ENCODE peak calls at places on chromosomes 6 and 20, in ten cellular contexts. D is Right ventricle myocardium superior; O is suprapubic skin; G is HEK293T; N is H4; Y is SW480; K is NCI-H1105; C is CD4-positive, alpha-beta memory T cell; I is stimulated activated naive CD8-positive, alpha-beta T cell treated with anti-CD3 and anti-CD28 coated beads, Interleukin-15, Interleukin-2, amounts not matched to agents 100 U/mL and 50 U/mL, for 24 hours; P is GM04504. U is an unnamed sample.

GRCh38 chr20:14604143-14604542 is 266.7 kb upstream of the FLRT3 start:
- DNase-seq in D (no peak), O (no peak), G (no peak), N (no peak), Y (no peak), K (no peak), C (no peak), I (no peak), P (no peak), U (no peak)

GRCh38 chr6:160386869-160387518 is 38.8 kb downstream of the SLC22A3 start:
- DNase-seq in D (no peak), O (no peak), G (no peak), N (peak; percentile 24), Y (peak; percentile 26), K (no peak), C (no peak), I (no peak), P (no peak), U (no peak)

GRCh38 chr20:5061209-5061608 is 58.5 kb downstream of the PCNA start:
- DNase-seq in D (no peak), O (no peak), G (no peak), N (peak; percentile 39), Y (peak; percentile 91), K (no peak), C (no peak), I (no peak), P (no peak), U (no peak)

GRCh38 chr6:26358511-26358981 is 6.5 kb upstream of the BTN3A2 start:
- DNase-seq in D (no peak), O (no peak), G (no peak), N (no peak), Y (no peak), K (no peak), C (no peak), I (no peak), P (no peak), U (peak; percentile 76)

GRCh38 chr6:3540980-3541379 is 84.1 kb upstream of the SLC22A23 start:
- DNase-seq in D (no peak), O (no peak), G (no peak), N (no peak), Y (no peak), K (no peak), C (no peak), I (no peak), P (no peak), U (no peak)

GRCh38 chr6:28586273-28586672 is 60.6 kb downstream of the GPX5 start:
- DNase-seq in D (no peak), O (no peak), G (no peak), N (no peak), Y (no peak), K (no peak), C (peak; percentile 22), I (no peak), P (no peak), U (no peak)

GRCh38 chr6:83057705-83058321 is 7.8 kb downstream of the UBE3D start:
- DNase-seq in D (no peak), O (no peak), G (peak; percentile 46), N (peak; percentile 18), Y (peak; percentile 30), K (peak; percentile 58), C (no peak), I (no peak), P (no peak), U (peak; percentile 34)

GRCh38 chr6:71072508-71072907 is 115.6 kb upstream of the B3GAT2 start:
- DNase-seq in D (no peak), O (no peak), G (peak; percentile 16), N (no peak), Y (no peak), K (no peak), C (no peak), I (no peak), P (no peak), U (no peak)

GRCh38 chr20:61969806-61970205 is 95.9 kb downstream of the TAF4 start:
- DNase-seq in D (peak; percentile 26), O (no peak), G (no peak), N (no peak), Y (no peak), K (no peak), C (no peak), I (no peak), P (no peak), U (no peak)

GRCh38 chr6:81226957-81227356 is 525.5 kb downstream of the TENT5A start:
- DNase-seq in D (no peak), O (no peak), G (no peak), N (no peak), Y (no peak), K (no peak), C (no peak), I (no peak), P (no peak), U (no peak)

GRCh38 chr6:35202066-35202546 is 11.7 kb upstream of the SCUBE3 start:
- DNase-seq in D (no peak), O (no peak), G (no peak), N (no peak), Y (no peak), K (no peak), C (no peak), I (no peak), P (no peak), U (no peak)

GRCh38 chr6:117459447-117459944 is 23.0 kb upstream of the DCBLD1 start:
- DNase-seq in D (no peak), O (no peak), G (no peak), N (no peak), Y (no peak), K (peak; percentile 8), C (no peak), I (no peak), P (no peak), U (no peak)

GRCh38 chr6:165663283-165663735 is 268 bp upstream of the PDE10A start:
- DNase-seq in D (peak; percentile 82), O (no peak), G (peak; percentile 43), N (no peak), Y (no peak), K (no peak), C (no peak), I (no peak), P (no peak), U (peak; percentile 43)

GRCh38 chr6:158754738-158755137 is 64.4 kb downstream of the EZR start:
- DNase-seq in D (no peak), O (peak; percentile 37), G (no peak), N (no peak), Y (no peak), K (no peak), C (no peak), I (no peak), P (no peak), U (no peak)

GRCh38 chr6:125658759-125659431 is 90.5 kb upstream of the HEY2 start:
- DNase-seq in D (peak; percentile 44), O (no peak), G (no peak), N (peak; percentile 93), Y (peak; percentile 85), K (no peak), C (no peak), I (no peak), P (peak; percentile 1), U (no peak)

GRCh38 chr6:40844241-40844640 is 194.8 kb downstream of the UNC5CL start:
- DNase-seq in D (no peak), O (no peak), G (no peak), N (no peak), Y (no peak), K (no peak), C (no peak), I (no peak), P (no peak), U (no peak)

U was measured in GM13976.